ENCODE peak calls at places on chromosome 4, in nine cellular contexts. C is GM23338; S is testis; Y is stimulated activated CD4-positive, alpha-beta T cell treated with anti-CD3 and anti-CD28 coated beads, Interleukin-12 subunit alpha, Interleukin-12 subunit beta, amount 100 ng/mL, for 48 hours; H is stimulated activated CD8-positive, alpha-beta memory T cell treated with anti-CD3 and anti-CD28 coated beads, Interleukin-4, amount 100 ng/mL, for 1 hour; D is SK-N-SH; U is NCI-H1930; A is fibroblast of mammary gland; T is activated CD4-positive, alpha-beta T cell treated with anti-CD3 and anti-CD28 coated beads, Interleukin-2, amount 10 ng/mL, durations not matched to agents 7 days and 5 days. P is an unnamed sample.

GRCh38 chr4:119656986-119657635 is 28.5 kb upstream of the PDE5A start:
- DNase-seq in C (no peak), S (no peak), Y (no peak), H (no peak), D (no peak), U (no peak), A (peak), T (no peak), P (no peak)

GRCh38 chr4:74944354-74944793 is 11.5 kb downstream of the PARM1 start:
- DNase-seq in C (no peak), S (no peak), Y (no peak), H (no peak), D (no peak), U (no peak), A (no peak), T (no peak), P (no peak)

GRCh38 chr4:71187399-71188196 is 151.2 kb upstream of the SLC4A4 start:
- DNase-seq in C (no peak), S (peak), Y (no peak), H (no peak), D (no peak), U (no peak), A (no peak), T (no peak), P (peak)

GRCh38 chr4:33060873-33061542 is 2340.8 kb downstream of the PCDH7 start:
- DNase-seq in C (peak), S (peak), Y (no peak), H (no peak), D (peak), U (peak), A (peak), T (no peak), P (peak)

GRCh38 chr4:140789752-140790151 is 33.6 kb upstream of the TBC1D9 start:
- DNase-seq in C (no peak), S (no peak), Y (no peak), H (no peak), D (no peak), U (no peak), A (peak), T (no peak), P (no peak)

GRCh38 chr4:171948038-171948437 is 134.8 kb downstream of the GALNTL6 start:
- DNase-seq in C (no peak), S (no peak), Y (no peak), H (no peak), D (no peak), U (no peak), A (no peak), T (no peak), P (no peak)

GRCh38 chr4:80017125-80017854 is 55.7 kb downstream of the ANTXR2 start:
- DNase-seq in C (no peak), S (no peak), Y (no peak), H (no peak), D (no peak), U (no peak), A (peak), T (no peak), P (no peak)

GRCh38 chr4:83240379-83240875 is 44.2 kb downstream of the COQ2 start:
- DNase-seq in C (no peak), S (no peak), Y (no peak), H (no peak), D (no peak), U (no peak), A (no peak), T (no peak), P (no peak)

GRCh38 chr4:72110886-72111285 is 79.1 kb downstream of the NPFFR2 start:
- DNase-seq in C (no peak), S (no peak), Y (no peak), H (no peak), D (no peak), U (no peak), A (peak), T (no peak), P (no peak)

GRCh38 chr4:156774422-156774821 is 197.2 kb downstream of the PDGFC start:
- DNase-seq in C (no peak), S (no peak), Y (no peak), H (no peak), D (no peak), U (no peak), A (peak), T (no peak), P (no peak)

GRCh38 chr4:19776929-19777328 is 474.8 kb upstream of the SLIT2 start:
- DNase-seq in C (no peak), S (no peak), Y (no peak), H (no peak), D (no peak), U (no peak), A (peak), T (no peak), P (no peak)

P was measured in neural progenitor cell.